ENCODE peak calls at places on chromosome 3, in five cellular contexts. G is naive thymus-derived CD4-positive, alpha-beta T cell; O is aorta; K is AG09309; D is cardiac fibroblast. V is an unnamed sample.

GRCh38 chr3:168467085-168467714 is 371.5 kb upstream of the GOLIM4 start:
- DNase-seq in D (peak), K (no peak), G (no peak), O (no peak), V (peak)

GRCh38 chr3:134155456-134155855 is 95.2 kb downstream of the RYK start:
- DNase-seq in O (no peak), G (no peak), D (no peak), K (no peak), V (no peak)

GRCh38 chr3:160956785-160957184 is 148.4 kb downstream of the B3GALNT1 start:
- DNase-seq in D (peak), G (no peak), O (no peak), K (no peak), V (peak)

GRCh38 chr3:160641675-160642330 is 35.2 kb upstream of the ARL14 start:
- DNase-seq in K (peak), O (no peak), G (no peak), D (peak), V (peak)

GRCh38 chr3:127299276-127299675 is 11.4 kb upstream of the PRR20G start:
- DNase-seq in O (peak), K (no peak), D (no peak), G (no peak), V (no peak)

GRCh38 chr3:195802261-195802701 is 9.4 kb downstream of the MUC4 start:
- DNase-seq in G (peak), D (no peak), K (no peak), O (peak), V (no peak)

GRCh38 chr3:172003146-172003545 is 36.2 kb upstream of the FNDC3B start:
- DNase-seq in D (no peak), O (no peak), G (no peak), K (no peak), V (no peak)

GRCh38 chr3:65334045-65334665 is 646.4 kb upstream of the ADAMTS9 start:
- DNase-seq in G (no peak), D (peak), K (no peak), O (no peak), V (no peak)

GRCh38 chr3:187223799-187224198 is 26.5 kb downstream of the RTP1 start:
- DNase-seq in D (no peak), G (no peak), K (no peak), O (no peak), V (peak)

GRCh38 chr3:18585019-18585968 is 160.2 kb upstream of the SATB1 start:
- DNase-seq in D (no peak), G (no peak), K (no peak), O (no peak), V (no peak)

GRCh38 chr3:72382460-72382859 is 465.8 kb downstream of the SHQ1 start:
- DNase-seq in K (no peak), O (no peak), D (no peak), G (no peak), V (no peak)

GRCh38 chr3:158731938-158732855 is at the start of gene RARRES1:
- DNase-seq in D (peak), O (peak), K (no peak), G (peak), V (no peak)

GRCh38 chr3:172659246-172660002 is 51.4 kb downstream of the NCEH1 start:
- DNase-seq in G (no peak), K (no peak), D (no peak), O (no peak), V (peak)

GRCh38 chr3:71724584-71725278 is 471 bp downstream of the EIF4E3 start:
- DNase-seq in D (no peak), G (peak), K (no peak), O (peak), V (peak)

GRCh38 chr3:36494461-36495109 is 114.3 kb downstream of the STAC start:
- DNase-seq in G (no peak), O (peak), K (peak), D (peak), V (no peak)

GRCh38 chr3:119403201-119403600 is 60.2 kb downstream of the TMEM39A start:
- DNase-seq in K (no peak), D (no peak), G (no peak), O (no peak), V (no peak)

GRCh38 chr3:178181784-178182183 is 354.5 kb upstream of the KCNMB2 start:
- DNase-seq in D (no peak), K (no peak), G (no peak), O (no peak), V (no peak)

GRCh38 chr3:124705552-124705951 is 24.7 kb upstream of the UMPS start:
- DNase-seq in O (no peak), K (no peak), D (no peak), G (no peak), V (no peak)

GRCh38 chr3:107803170-107803569 is 280.4 kb downstream of the BBX start:
- DNase-seq in O (no peak), D (no peak), G (no peak), K (no peak), V (no peak)

GRCh38 chr3:185764168-185764988 is 60.5 kb downstream of the IGF2BP2 start:
- DNase-seq in K (no peak), G (no peak), O (no peak), D (peak), V (peak)

GRCh38 chr3:144104146-144104545 is 132.5 kb downstream of the DIPK2A start:
- DNase-seq in G (no peak), O (no peak), K (no peak), D (no peak), V (no peak)

GRCh38 chr3:184795493-184796198 is 16.3 kb upstream of the VPS8 start:
- DNase-seq in O (no peak), G (no peak), D (no peak), K (no peak), V (no peak)

GRCh38 chr3:151460240-151460639 is 621 bp downstream of the IGSF10 start:
- DNase-seq in D (peak), O (no peak), G (no peak), K (no peak), V (no peak)

GRCh38 chr3:5187152-5187919 is at the start of gene EDEM1:
- DNase-seq in O (peak), G (peak), D (peak), K (peak), V (peak)

GRCh38 chr3:80770106-80771079 is 991.1 kb downstream of the GBE1 start:
- DNase-seq in D (peak), O (no peak), G (no peak), K (no peak), V (peak)

GRCh38 chr3:169354774-169355501 is 308.6 kb downstream of the MECOM start:
- DNase-seq in K (no peak), D (no peak), G (no peak), O (no peak), V (no peak)

GRCh38 chr3:25381083-25381482 is 47.0 kb upstream of the RARB start:
- DNase-seq in K (no peak), O (no peak), G (no peak), D (no peak), V (no peak)